ENCODE peak calls at places on chromosomes 12 and 14, in five cellular contexts. C is WTC11, Q is endothelial cell of umbilical vein, Y is A549, H is HepG2. M is an unnamed sample.
A peak's percentile ranks its signal among the peaks of the same experiment; 100 is the strongest.

GRCh38 chr12:116556964-116557706 is 2.0 kb upstream of the MAP1LC3B2 start:
- DNase-seq in C (no peak), Q (no peak), Y (no peak), H (no peak), M (no peak)

GRCh38 chr12:124302807-124303578 is 8.1 kb downstream of the RFLNA start:
- DNase-seq in C (no peak), Q (no peak), Y (no peak), H (no peak), M (no peak)

GRCh38 chr12:53190108-53190729 is 9.5 kb upstream of the CSAD start:
- DNase-seq in C (peak; percentile 78), Q (peak; percentile 49), Y (peak; percentile 87), H (peak; percentile 49), M (no peak)

GRCh38 chr12:84811291-84811690 is 101.3 kb downstream of the SLC6A15 start:
- DNase-seq in C (no peak), Q (no peak), Y (no peak), H (no peak), M (no peak)

GRCh38 chr12:124921200-124922008 is 7.0 kb upstream of the UBC start:
- DNase-seq in C (peak; percentile 73), Q (peak; percentile 72), Y (no peak), H (peak; percentile 65), M (no peak)

GRCh38 chr14:90839889-90840266 is 23.6 kb upstream of the TTC7B start:
- DNase-seq in C (no peak), Q (no peak), Y (no peak), H (no peak), M (no peak)

GRCh38 chr14:30194769-30195168 is 267.1 kb upstream of the PRKD1 start:
- DNase-seq in C (no peak), Q (no peak), Y (no peak), H (no peak), M (no peak)

GRCh38 chr12:59403259-59403932 is 192.4 kb upstream of the SLC16A7 start:
- DNase-seq in C (peak; percentile 25), Q (peak; percentile 70), Y (peak; percentile 1), H (peak; percentile 44), M (no peak)

GRCh38 chr14:99996951-99997571 is 68.2 kb upstream of the EVL start:
- DNase-seq in C (no peak), Q (no peak), Y (no peak), H (no peak), M (no peak)

GRCh38 chr12:88559199-88559598 is 21.1 kb downstream of the KITLG start:
- DNase-seq in C (no peak), Q (no peak), Y (no peak), H (no peak), M (no peak)

GRCh38 chr14:52845079-52845478 is 53.7 kb upstream of the GNPNAT1 start:
- DNase-seq in C (no peak), Q (no peak), Y (no peak), H (no peak), M (no peak)

GRCh38 chr14:58702466-58703148 is 64.8 kb downstream of the DACT1 start:
- DNase-seq in C (no peak), Q (no peak), Y (no peak), H (no peak), M (no peak)

GRCh38 chr14:100658514-100658886 is 68.2 kb upstream of the DLK1 start:
- DNase-seq in C (peak; percentile 28), Q (no peak), Y (no peak), H (peak; percentile 54), M (no peak)

GRCh38 chr12:21353487-21353886 is 18.8 kb upstream of the SLCO1A2 start:
- DNase-seq in C (no peak), Q (no peak), Y (no peak), H (no peak), M (no peak)

GRCh38 chr14:54564799-54565235 is 2.1 kb upstream of the SAMD4A start:
- DNase-seq in C (no peak), Q (peak; percentile 72), Y (no peak), H (peak; percentile 13), M (no peak)

GRCh38 chr12:14948672-14949071 is 10.3 kb upstream of the ERP27 start:
- DNase-seq in C (no peak), Q (peak; percentile 93), Y (no peak), H (no peak), M (no peak)

GRCh38 chr12:84046869-84047268 is 865.7 kb downstream of the SLC6A15 start:
- DNase-seq in C (no peak), Q (no peak), Y (no peak), H (no peak), M (no peak)

GRCh38 chr12:12975322-12976077 is 23.5 kb upstream of the GPRC5D start:
- DNase-seq in C (peak; percentile 62), Q (peak; percentile 69), Y (peak; percentile 61), H (peak; percentile 41), M (no peak)

GRCh38 chr12:122166422-122167327 is 7.3 kb downstream of the IL31 start:
- DNase-seq in C (no peak), Q (no peak), Y (no peak), H (no peak), M (no peak)

GRCh38 chr12:117890137-117890536 is 78.7 kb downstream of the KSR2 start:
- DNase-seq in C (no peak), Q (no peak), Y (peak; percentile 40), H (no peak), M (no peak)

GRCh38 chr12:95446511-95446910 is 27.4 kb upstream of the METAP2 start:
- DNase-seq in C (peak; percentile 76), Q (no peak), Y (no peak), H (peak; percentile 25), M (peak; percentile 80)

GRCh38 chr14:91968280-91968679 is 20.8 kb upstream of the FBLN5 start:
- DNase-seq in C (no peak), Q (no peak), Y (no peak), H (no peak), M (no peak)

GRCh38 chr12:108798551-108799221 is 58.7 kb downstream of the SSH1 start:
- DNase-seq in C (no peak), Q (peak; percentile 65), Y (no peak), H (no peak), M (no peak)

GRCh38 chr14:28057286-28058011 is 709.1 kb upstream of the FOXG1 start:
- DNase-seq in C (no peak), Q (peak; percentile 4), Y (no peak), H (no peak), M (no peak)

GRCh38 chr12:112163471-112164325 is 38.3 kb downstream of the TRAFD1 start:
- DNase-seq in C (no peak), Q (no peak), Y (no peak), H (no peak), M (no peak)

GRCh38 chr14:72513994-72514659 is 379.8 kb downstream of the DPF3 start:
- DNase-seq in C (no peak), Q (peak; percentile 42), Y (peak; percentile 19), H (peak; percentile 7), M (no peak)

GRCh38 chr14:89701079-89702043 is 253.2 kb downstream of the EFCAB11 start:
- DNase-seq in C (peak; percentile 93), Q (peak; percentile 35), Y (peak; percentile 59), H (peak; percentile 34), M (peak; percentile 63)

GRCh38 chr12:104569348-104570173 is 112.8 kb downstream of the CHST11 start:
- DNase-seq in C (no peak), Q (no peak), Y (no peak), H (no peak), M (no peak)

GRCh38 chr14:63524537-63525155 is 18.5 kb downstream of the PPP2R5E start:
- DNase-seq in C (no peak), Q (no peak), Y (no peak), H (no peak), M (no peak)

GRCh38 chr12:110256780-110257431 is 24.1 kb upstream of the ATP2A2 start:
- DNase-seq in C (no peak), Q (no peak), Y (no peak), H (no peak), M (no peak)

GRCh38 chr12:42094277-42094676 is 50.4 kb downstream of the GXYLT1 start:
- DNase-seq in C (no peak), Q (peak; percentile 39), Y (no peak), H (no peak), M (no peak)

GRCh38 chr12:48002773-48003218 is 1.5 kb downstream of the COL2A1 start:
- DNase-seq in C (peak; percentile 44), Q (peak; percentile 38), Y (no peak), H (no peak), M (peak; percentile 71)

GRCh38 chr14:103101964-103102688 is 7.6 kb downstream of the EXOC3L4 start:
- DNase-seq in C (peak; percentile 50), Q (no peak), Y (no peak), H (no peak), M (no peak)

DNA sequence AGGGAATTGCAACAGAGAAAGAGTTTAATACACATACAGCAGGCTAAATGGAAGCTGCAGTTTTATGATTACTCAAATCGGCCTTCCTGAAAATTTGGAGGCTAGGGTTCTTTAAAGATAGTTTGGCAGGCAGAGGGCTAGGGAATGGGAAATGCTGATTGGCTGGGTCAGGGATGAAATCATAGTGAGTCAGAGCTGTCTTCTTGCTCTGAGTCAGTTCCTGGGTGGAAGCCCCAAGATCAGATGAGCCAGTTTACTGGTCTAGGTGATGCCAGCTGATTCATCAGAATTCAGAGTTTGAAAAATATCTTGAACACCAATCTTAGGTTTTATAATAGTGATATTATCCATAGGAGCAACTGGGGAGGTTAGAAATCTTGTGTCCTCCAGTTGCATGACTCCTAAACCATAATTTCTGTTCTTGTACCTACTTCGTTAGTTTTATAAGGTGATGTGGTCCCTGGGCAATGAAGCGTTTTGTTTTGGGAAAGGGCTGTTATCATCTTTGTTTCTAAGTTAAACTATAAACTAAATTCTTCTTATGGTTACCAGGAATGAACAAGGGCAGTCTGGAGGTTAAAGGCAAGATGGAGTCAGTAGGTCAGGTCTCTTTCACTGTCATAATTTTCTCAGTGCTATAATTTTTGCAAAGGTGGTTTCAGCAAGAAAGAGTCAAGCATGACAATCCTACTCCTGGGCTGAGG is 257.8 kb upstream of the CCDC196 start:
- DNase-seq in C (no peak), Q (no peak), Y (no peak), H (no peak), M (no peak)
- TF ChIP-seq JUN in C (no peak), Q (no peak), Y (no peak), H (no peak), M (no peak)

DNA sequence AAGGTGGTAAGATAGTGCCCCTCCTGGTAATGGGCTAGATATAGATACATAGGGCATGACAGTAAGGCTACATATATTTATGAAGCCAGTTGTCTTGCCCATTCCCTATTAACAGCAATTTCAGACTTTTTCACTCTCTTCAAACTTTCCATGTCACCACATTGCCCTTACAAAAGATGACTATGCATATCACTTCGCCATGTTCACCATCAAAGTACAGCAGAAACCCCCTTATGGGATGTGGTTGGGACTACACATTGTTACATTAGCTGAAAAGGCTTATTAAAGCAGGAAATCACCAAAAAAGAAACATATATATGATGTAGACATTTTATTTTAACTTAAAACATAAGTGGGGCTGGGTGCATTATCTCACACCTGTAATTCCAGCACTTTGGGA is 9.8 kb upstream of the SMCO2 start:
- DNase-seq in C (no peak), Q (no peak), Y (no peak), H (no peak), M (no peak)
- TF ChIP-seq JUN in C (no peak), Q (no peak), Y (no peak), H (no peak), M (no peak)

DNA sequence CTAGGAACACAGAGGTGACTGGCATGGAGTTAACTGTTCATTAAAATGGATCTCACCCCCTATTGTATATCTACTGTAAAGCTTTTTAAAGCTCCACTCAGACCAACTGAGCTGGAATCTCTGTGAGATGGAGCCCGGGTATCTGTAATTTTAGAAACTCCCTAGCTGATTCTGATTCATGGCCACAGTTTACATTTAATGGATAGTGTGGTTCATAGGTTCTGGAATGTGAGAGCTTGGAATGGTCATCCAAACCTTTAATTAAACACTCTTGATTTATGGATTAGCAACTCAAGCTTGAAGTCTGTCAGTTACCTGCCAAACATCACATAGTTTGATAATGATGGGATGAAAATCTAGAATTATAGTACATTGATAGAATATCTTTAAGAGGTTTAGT is 183.8 kb downstream of the SLC25A21 start:
- DNase-seq in C (no peak), Q (no peak), Y (no peak), H (no peak), M (no peak)
- TF ChIP-seq JUN in C (no peak), Q (no peak), Y (no peak), H (no peak), M (no peak)

GRCh38 chr12:75954076-75954475 is 77.5 kb downstream of the PHLDA1 start:
- DNase-seq in C (no peak), Q (peak; percentile 58), Y (peak; percentile 92), H (peak; percentile 82), M (no peak)
- TF ChIP-seq JUN in C (no peak), Q (peak; percentile 50), Y (no peak), H (no peak), M (no peak)